ENCODE peak calls at places on chromosomes 7 and 10, in nine cellular contexts. One of them, this sample, is unnamed.

GRCh38 chr10:124098575-124098974 is 5.2 kb upstream of the CHST15 start:
- DNase-seq in Karpas-422: no peak
- DNase-seq in Peyer's patch: no peak
- DNase-seq in dorsolateral prefrontal cortex: no peak
- DNase-seq in HL-60: no peak
- DNase-seq in heart right ventricle: no peak
- DNase-seq in mesendoderm: no peak
- DNase-seq in fibroblast of pulmonary artery: no peak
- DNase-seq in ovary: no peak
- DNase-seq in this sample: no peak

GRCh38 chr7:31939076-31939475 is 131.1 kb downstream of the PDE1C start:
- DNase-seq in Karpas-422: no peak
- DNase-seq in Peyer's patch: no peak
- DNase-seq in dorsolateral prefrontal cortex: no peak
- DNase-seq in HL-60: no peak
- DNase-seq in heart right ventricle: no peak
- DNase-seq in mesendoderm: no peak
- DNase-seq in fibroblast of pulmonary artery: no peak
- DNase-seq in ovary: no peak
- DNase-seq in this sample: no peak

GRCh38 chr7:36806897-36807296 is 82.6 kb upstream of the AOAH start:
- DNase-seq in Karpas-422: no peak
- DNase-seq in Peyer's patch: no peak
- DNase-seq in dorsolateral prefrontal cortex: no peak
- DNase-seq in HL-60: no peak
- DNase-seq in heart right ventricle: no peak
- DNase-seq in mesendoderm: no peak
- DNase-seq in fibroblast of pulmonary artery: no peak
- DNase-seq in ovary: no peak
- DNase-seq in this sample: no peak

GRCh38 chr7:157139142-157140117 is 704 bp downstream of the UBE3C start:
- DNase-seq in Karpas-422: peak
- DNase-seq in Peyer's patch: peak
- DNase-seq in dorsolateral prefrontal cortex: peak
- DNase-seq in HL-60: peak
- DNase-seq in heart right ventricle: peak
- DNase-seq in mesendoderm: peak
- DNase-seq in fibroblast of pulmonary artery: peak
- DNase-seq in ovary: peak
- DNase-seq in this sample: no peak

GRCh38 chr7:105202561-105203130 is 186.1 kb downstream of the SRPK2 start:
- DNase-seq in Karpas-422: no peak
- DNase-seq in Peyer's patch: no peak
- DNase-seq in dorsolateral prefrontal cortex: no peak
- DNase-seq in HL-60: no peak
- DNase-seq in heart right ventricle: no peak
- DNase-seq in mesendoderm: no peak
- DNase-seq in fibroblast of pulmonary artery: no peak
- DNase-seq in ovary: no peak
- DNase-seq in this sample: no peak

GRCh38 chr7:50711271-50712175 is 71.2 kb downstream of the GRB10 start:
- DNase-seq in Karpas-422: no peak
- DNase-seq in Peyer's patch: no peak
- DNase-seq in dorsolateral prefrontal cortex: no peak
- DNase-seq in HL-60: no peak
- DNase-seq in heart right ventricle: peak
- DNase-seq in mesendoderm: no peak
- DNase-seq in fibroblast of pulmonary artery: no peak
- DNase-seq in ovary: no peak
- DNase-seq in this sample: no peak

GRCh38 chr10:60130130-60130579 is 223.8 kb upstream of the CCDC6 start:
- DNase-seq in Karpas-422: peak
- DNase-seq in Peyer's patch: no peak
- DNase-seq in dorsolateral prefrontal cortex: no peak
- DNase-seq in HL-60: no peak
- DNase-seq in heart right ventricle: no peak
- DNase-seq in mesendoderm: peak
- DNase-seq in fibroblast of pulmonary artery: no peak
- DNase-seq in ovary: no peak
- DNase-seq in this sample: peak

GRCh38 chr7:141294122-141294829 is 220.4 kb downstream of the TMEM178B start:
- DNase-seq in Karpas-422: no peak
- DNase-seq in Peyer's patch: no peak
- DNase-seq in dorsolateral prefrontal cortex: no peak
- DNase-seq in HL-60: no peak
- DNase-seq in heart right ventricle: no peak
- DNase-seq in mesendoderm: no peak
- DNase-seq in fibroblast of pulmonary artery: no peak
- DNase-seq in ovary: no peak
- DNase-seq in this sample: no peak

GRCh38 chr7:132464740-132465139 is 111.5 kb downstream of the PLXNA4 start:
- DNase-seq in Karpas-422: no peak
- DNase-seq in Peyer's patch: no peak
- DNase-seq in dorsolateral prefrontal cortex: no peak
- DNase-seq in HL-60: no peak
- DNase-seq in heart right ventricle: peak
- DNase-seq in mesendoderm: no peak
- DNase-seq in fibroblast of pulmonary artery: peak
- DNase-seq in ovary: no peak
- DNase-seq in this sample: no peak

GRCh38 chr7:29336851-29337627 is 142.5 kb downstream of the CHN2 start:
- DNase-seq in Karpas-422: no peak
- DNase-seq in Peyer's patch: no peak
- DNase-seq in dorsolateral prefrontal cortex: no peak
- DNase-seq in HL-60: no peak
- DNase-seq in heart right ventricle: no peak
- DNase-seq in mesendoderm: no peak
- DNase-seq in fibroblast of pulmonary artery: no peak
- DNase-seq in ovary: no peak
- DNase-seq in this sample: no peak

GRCh38 chr7:110774066-110774465 is 316.9 kb upstream of the LRRN3 start:
- DNase-seq in Karpas-422: no peak
- DNase-seq in Peyer's patch: no peak
- DNase-seq in dorsolateral prefrontal cortex: no peak
- DNase-seq in HL-60: no peak
- DNase-seq in heart right ventricle: no peak
- DNase-seq in mesendoderm: no peak
- DNase-seq in fibroblast of pulmonary artery: no peak
- DNase-seq in ovary: no peak
- DNase-seq in this sample: no peak

GRCh38 chr10:29865700-29866355 is 193.6 kb downstream of the JCAD start:
- DNase-seq in Karpas-422: no peak
- DNase-seq in Peyer's patch: no peak
- DNase-seq in dorsolateral prefrontal cortex: no peak
- DNase-seq in HL-60: no peak
- DNase-seq in heart right ventricle: no peak
- DNase-seq in mesendoderm: peak
- DNase-seq in fibroblast of pulmonary artery: no peak
- DNase-seq in ovary: no peak
- DNase-seq in this sample: no peak

GRCh38 chr10:69224862-69225657 is 4.9 kb downstream of the HKDC1 start:
- DNase-seq in Karpas-422: no peak
- DNase-seq in Peyer's patch: no peak
- DNase-seq in dorsolateral prefrontal cortex: no peak
- DNase-seq in HL-60: no peak
- DNase-seq in heart right ventricle: no peak
- DNase-seq in mesendoderm: no peak
- DNase-seq in fibroblast of pulmonary artery: no peak
- DNase-seq in ovary: no peak
- DNase-seq in this sample: no peak

GRCh38 chr7:100693312-100694195 is 496 bp downstream of the GIGYF1 start:
- DNase-seq in Karpas-422: peak
- DNase-seq in Peyer's patch: peak
- DNase-seq in dorsolateral prefrontal cortex: no peak
- DNase-seq in HL-60: no peak
- DNase-seq in heart right ventricle: no peak
- DNase-seq in mesendoderm: no peak
- DNase-seq in fibroblast of pulmonary artery: no peak
- DNase-seq in ovary: peak
- DNase-seq in this sample: peak

GRCh38 chr7:103445228-103446020 is 583 bp downstream of the SLC26A5 start:
- DNase-seq in Karpas-422: no peak
- DNase-seq in Peyer's patch: no peak
- DNase-seq in dorsolateral prefrontal cortex: no peak
- DNase-seq in HL-60: no peak
- DNase-seq in heart right ventricle: no peak
- DNase-seq in mesendoderm: peak
- DNase-seq in fibroblast of pulmonary artery: peak
- DNase-seq in ovary: no peak
- DNase-seq in this sample: peak

GRCh38 chr10:51530540-51530939 is 168.9 kb downstream of the CSTF2T start:
- DNase-seq in Karpas-422: no peak
- DNase-seq in Peyer's patch: no peak
- DNase-seq in dorsolateral prefrontal cortex: no peak
- DNase-seq in HL-60: no peak
- DNase-seq in heart right ventricle: peak
- DNase-seq in mesendoderm: no peak
- DNase-seq in fibroblast of pulmonary artery: no peak
- DNase-seq in ovary: no peak
- DNase-seq in this sample: no peak

GRCh38 chr7:105230486-105230885 is 158.2 kb downstream of the SRPK2 start:
- DNase-seq in Karpas-422: no peak
- DNase-seq in Peyer's patch: no peak
- DNase-seq in dorsolateral prefrontal cortex: no peak
- DNase-seq in HL-60: no peak
- DNase-seq in heart right ventricle: no peak
- DNase-seq in mesendoderm: no peak
- DNase-seq in fibroblast of pulmonary artery: no peak
- DNase-seq in ovary: no peak
- DNase-seq in this sample: no peak

GRCh38 chr10:11214407-11214806 is 196.7 kb downstream of the CELF2 start:
- DNase-seq in Karpas-422: no peak
- DNase-seq in Peyer's patch: no peak
- DNase-seq in dorsolateral prefrontal cortex: no peak
- DNase-seq in HL-60: no peak
- DNase-seq in heart right ventricle: no peak
- DNase-seq in mesendoderm: no peak
- DNase-seq in fibroblast of pulmonary artery: no peak
- DNase-seq in ovary: no peak
- DNase-seq in this sample: no peak

GRCh38 chr10:42367532-42368230 is 270.7 kb downstream of the ZNF33B start:
- DNase-seq in Karpas-422: peak
- DNase-seq in Peyer's patch: peak
- DNase-seq in dorsolateral prefrontal cortex: peak
- DNase-seq in HL-60: no peak
- DNase-seq in heart right ventricle: peak
- DNase-seq in mesendoderm: peak
- DNase-seq in fibroblast of pulmonary artery: peak
- DNase-seq in ovary: peak
- DNase-seq in this sample: no peak
- H3K4me3 ChIP-seq in Karpas-422: peak
- H3K4me3 ChIP-seq in Peyer's patch: peak
- H3K4me3 ChIP-seq in dorsolateral prefrontal cortex: peak
- H3K4me3 ChIP-seq in HL-60: no peak
- H3K4me3 ChIP-seq in heart right ventricle: peak
- H3K4me3 ChIP-seq in mesendoderm: no peak
- H3K4me3 ChIP-seq in fibroblast of pulmonary artery: peak
- H3K4me3 ChIP-seq in ovary: peak
- H3K4me3 ChIP-seq in this sample: no peak

DNA sequence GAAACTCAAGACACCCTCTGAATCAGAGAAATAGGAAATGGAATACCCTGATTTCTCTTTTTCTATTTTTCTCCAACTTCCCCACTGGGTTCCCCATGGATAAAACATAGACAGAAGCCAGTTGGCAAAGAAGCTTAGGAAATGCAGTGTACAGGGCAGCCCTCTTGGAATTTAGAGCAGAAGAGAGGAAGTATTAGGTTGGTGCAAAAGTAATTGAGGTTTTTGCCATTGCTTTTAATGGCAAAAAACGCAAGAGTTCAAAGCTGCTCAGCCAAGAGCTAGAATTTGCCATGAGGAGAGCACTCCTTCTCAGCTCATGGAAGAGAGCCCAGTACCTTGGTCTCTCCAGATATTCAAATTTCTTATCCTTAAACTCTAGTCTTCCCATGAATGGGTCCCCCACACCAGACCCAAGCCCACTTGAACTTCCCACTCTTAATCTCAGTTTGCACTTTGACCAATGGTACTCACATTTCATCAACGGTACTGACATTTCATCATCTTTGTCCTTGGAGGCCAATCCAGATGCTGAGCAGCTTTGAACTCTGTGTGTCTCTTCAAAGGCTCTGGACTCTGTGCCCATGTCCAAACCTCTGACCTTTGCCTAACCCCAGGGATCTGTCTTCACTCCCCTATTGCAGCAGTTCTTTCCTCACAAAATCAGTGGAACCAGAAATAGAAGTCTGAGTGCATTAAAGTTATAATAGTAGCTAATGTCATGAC is 73.2 kb upstream of the PPP1R3C start:
- DNase-seq in Karpas-422: no peak
- DNase-seq in Peyer's patch: no peak
- DNase-seq in dorsolateral prefrontal cortex: no peak
- DNase-seq in HL-60: no peak
- DNase-seq in heart right ventricle: no peak
- DNase-seq in mesendoderm: no peak
- DNase-seq in fibroblast of pulmonary artery: no peak
- DNase-seq in ovary: no peak
- DNase-seq in this sample: no peak
- H3K4me3 ChIP-seq in Karpas-422: no peak
- H3K4me3 ChIP-seq in Peyer's patch: no peak
- H3K4me3 ChIP-seq in dorsolateral prefrontal cortex: no peak
- H3K4me3 ChIP-seq in HL-60: no peak
- H3K4me3 ChIP-seq in heart right ventricle: no peak
- H3K4me3 ChIP-seq in mesendoderm: no peak
- H3K4me3 ChIP-seq in fibroblast of pulmonary artery: no peak
- H3K4me3 ChIP-seq in ovary: no peak
- H3K4me3 ChIP-seq in this sample: no peak

DNA sequence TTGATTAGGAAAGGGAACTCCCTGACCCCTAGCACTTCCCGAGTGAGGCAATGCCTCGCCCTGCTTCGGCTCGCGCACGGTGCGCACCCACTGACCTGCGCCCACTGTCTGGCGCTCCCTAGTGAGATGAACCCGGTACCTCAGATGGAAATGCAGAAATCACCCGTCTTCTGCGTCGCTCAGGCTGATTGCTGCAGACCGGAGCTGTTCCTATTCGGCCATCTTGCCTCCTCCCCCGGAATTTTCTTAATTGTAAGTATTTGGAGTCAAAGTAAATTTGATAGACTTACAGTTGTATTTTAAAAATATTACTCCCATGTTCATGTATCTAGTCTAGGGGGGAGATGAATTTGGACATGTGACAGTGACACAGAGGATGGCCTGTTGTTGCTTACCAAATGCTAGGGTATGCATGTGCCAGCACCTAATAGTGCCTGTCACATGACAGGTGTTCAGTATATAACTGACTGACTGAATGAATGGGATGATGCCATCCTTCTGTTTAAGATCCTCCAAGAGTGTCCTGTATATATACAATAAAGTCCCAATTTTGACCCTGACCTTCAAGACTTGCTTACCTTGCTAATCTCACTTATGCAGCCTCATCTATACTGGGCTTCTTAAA is 42.0 kb upstream of the ICA1 start:
- DNase-seq in Karpas-422: peak
- DNase-seq in Peyer's patch: no peak
- DNase-seq in dorsolateral prefrontal cortex: no peak
- DNase-seq in HL-60: no peak
- DNase-seq in heart right ventricle: no peak
- DNase-seq in mesendoderm: no peak
- DNase-seq in fibroblast of pulmonary artery: no peak
- DNase-seq in ovary: no peak
- DNase-seq in this sample: no peak
- H3K4me3 ChIP-seq in Karpas-422: no peak
- H3K4me3 ChIP-seq in Peyer's patch: no peak
- H3K4me3 ChIP-seq in dorsolateral prefrontal cortex: no peak
- H3K4me3 ChIP-seq in HL-60: no peak
- H3K4me3 ChIP-seq in heart right ventricle: no peak
- H3K4me3 ChIP-seq in mesendoderm: no peak
- H3K4me3 ChIP-seq in fibroblast of pulmonary artery: no peak
- H3K4me3 ChIP-seq in ovary: no peak
- H3K4me3 ChIP-seq in this sample: peak

GRCh38 chr10:105291571-105291970 is 650.5 kb downstream of the SORCS3 start:
- DNase-seq in Karpas-422: no peak
- DNase-seq in Peyer's patch: no peak
- DNase-seq in dorsolateral prefrontal cortex: no peak
- DNase-seq in HL-60: no peak
- DNase-seq in heart right ventricle: no peak
- DNase-seq in mesendoderm: no peak
- DNase-seq in fibroblast of pulmonary artery: no peak
- DNase-seq in ovary: no peak
- DNase-seq in this sample: no peak
- H3K4me3 ChIP-seq in Karpas-422: no peak
- H3K4me3 ChIP-seq in Peyer's patch: no peak
- H3K4me3 ChIP-seq in dorsolateral prefrontal cortex: no peak
- H3K4me3 ChIP-seq in HL-60: no peak
- H3K4me3 ChIP-seq in heart right ventricle: no peak
- H3K4me3 ChIP-seq in mesendoderm: no peak
- H3K4me3 ChIP-seq in fibroblast of pulmonary artery: no peak
- H3K4me3 ChIP-seq in ovary: no peak
- H3K4me3 ChIP-seq in this sample: no peak